ENCODE peak calls at places on chromosomes 16 and 17, in ten cellular contexts. K is stimulated activated CD8-positive, alpha-beta memory T cell treated with anti-CD3 and anti-CD28 coated beads, Interleukin-4, amount 100 ng/mL, for 24 hours; T is fibroblast of lung; L is H54; O is RCC 7860; B is fibroblast of villous mesenchyme; U is right cardiac atrium; E is GM19239; Y is MV-4-11; G is tibial artery. N is an unnamed sample.

GRCh38 chr17:79214940-79215604 is 140.4 kb downstream of the ENGASE start:
- DNase-seq in K (no peak), T (no peak), L (no peak), O (no peak), B (no peak), U (peak), E (no peak), Y (no peak), G (no peak), N (no peak)

GRCh38 chr16:19179890-19180490 is 11.9 kb downstream of the SYT17 start:
- DNase-seq in K (no peak), T (peak), L (peak), O (no peak), B (peak), U (peak), E (peak), Y (peak), G (peak), N (peak)

GRCh38 chr16:70437582-70438324 is 1.1 kb downstream of the ST3GAL2 start:
- DNase-seq in K (no peak), T (peak), L (no peak), O (peak), B (peak), U (no peak), E (no peak), Y (no peak), G (no peak), N (peak)

GRCh38 chr17:73645050-73645871 is 1.0 kb upstream of the SDK2 start:
- DNase-seq in K (peak), T (peak), L (no peak), O (no peak), B (peak), U (peak), E (no peak), Y (no peak), G (no peak), N (peak)

GRCh38 chr16:55501549-55502322 is 7.1 kb upstream of the LPCAT2 start:
- DNase-seq in K (no peak), T (no peak), L (no peak), O (no peak), B (no peak), U (no peak), E (no peak), Y (no peak), G (no peak), N (peak)

GRCh38 chr16:17633146-17633966 is 162.6 kb upstream of the XYLT1 start:
- DNase-seq in K (no peak), T (no peak), L (no peak), O (no peak), B (no peak), U (no peak), E (no peak), Y (no peak), G (no peak), N (no peak)

GRCh38 chr16:76583466-76583865 is 306.3 kb downstream of the CNTNAP4 start:
- DNase-seq in K (no peak), T (peak), L (no peak), O (no peak), B (no peak), U (peak), E (no peak), Y (no peak), G (no peak), N (no peak)

GRCh38 chr17:1995321-1996242 is 29.6 kb downstream of the RTN4RL1 start:
- DNase-seq in K (no peak), T (no peak), L (no peak), O (no peak), B (no peak), U (no peak), E (no peak), Y (no peak), G (no peak), N (no peak)

GRCh38 chr17:28950017-28950751 is 1.1 kb downstream of the PHF12 start:
- DNase-seq in K (peak), T (peak), L (no peak), O (peak), B (peak), U (peak), E (no peak), Y (peak), G (peak), N (peak)

GRCh38 chr17:29102046-29102445 is 59.1 kb downstream of the PIPOX start:
- DNase-seq in K (no peak), T (no peak), L (no peak), O (no peak), B (no peak), U (no peak), E (no peak), Y (no peak), G (no peak), N (no peak)

N was measured in mesenchymal stem cell.